ENCODE peak calls at places on chromosome 19, in five cellular contexts. One of them, this sample, is unnamed.

GRCh38 chr19:32817252-32817912 is 52.2 kb downstream of the SLC7A9 start:
- DNase-seq in HepG2: peak; percentile 59
- DNase-seq in HCT116: no peak
- DNase-seq in H1: no peak
- DNase-seq in WTC11: no peak
- DNase-seq in this sample: no peak

GRCh38 chr19:13089139-13089856 is 13.4 kb downstream of the LYL1 start:
- DNase-seq in HepG2: peak; percentile 30
- DNase-seq in H1: peak; percentile 62
- DNase-seq in HCT116: no peak
- DNase-seq in WTC11: peak; percentile 76
- DNase-seq in this sample: peak; percentile 55

GRCh38 chr19:54556194-54556593 is 17.4 kb upstream of the LILRA2 start:
- DNase-seq in WTC11: no peak
- DNase-seq in HCT116: no peak
- DNase-seq in H1: no peak
- DNase-seq in HepG2: no peak
- DNase-seq in this sample: no peak

GRCh38 chr19:31730270-31730669 is 381.0 kb upstream of the TSHZ3 start:
- DNase-seq in WTC11: no peak
- DNase-seq in HepG2: no peak
- DNase-seq in HCT116: no peak
- DNase-seq in H1: no peak
- DNase-seq in this sample: no peak

GRCh38 chr19:33390908-33391630 is 17.6 kb downstream of the CEBPG start:
- DNase-seq in HCT116: no peak
- DNase-seq in H1: no peak
- DNase-seq in WTC11: no peak
- DNase-seq in HepG2: no peak
- DNase-seq in this sample: no peak

GRCh38 chr19:15280915-15281683 is 48.9 kb upstream of the EPHX3 start:
- DNase-seq in H1: no peak
- DNase-seq in HepG2: peak; percentile 55
- DNase-seq in WTC11: no peak
- DNase-seq in HCT116: no peak
- DNase-seq in this sample: peak; percentile 58

GRCh38 chr19:33905473-33905936 is 108.8 kb downstream of the KCTD15 start:
- DNase-seq in HepG2: no peak
- DNase-seq in HCT116: no peak
- DNase-seq in WTC11: peak; percentile 54
- DNase-seq in H1: no peak
- DNase-seq in this sample: no peak

GRCh38 chr19:18091217-18091608 is 4.5 kb upstream of the IL12RB1 start:
- DNase-seq in H1: no peak
- DNase-seq in WTC11: no peak
- DNase-seq in HepG2: no peak
- DNase-seq in HCT116: no peak
- DNase-seq in this sample: no peak

GRCh38 chr19:30649149-30649548 is 277.0 kb downstream of the ZNF536 start:
- DNase-seq in H1: no peak
- DNase-seq in HCT116: no peak
- DNase-seq in WTC11: no peak
- DNase-seq in HepG2: no peak
- DNase-seq in this sample: no peak

GRCh38 chr19:584240-585001 is 5.3 kb upstream of the HCN2 start:
- DNase-seq in HepG2: no peak
- DNase-seq in HCT116: no peak
- DNase-seq in WTC11: peak; percentile 87
- DNase-seq in H1: peak; percentile 94
- DNase-seq in this sample: peak; percentile 77

GRCh38 chr19:10896851-10897526 is 25.6 kb downstream of the CARM1 start:
- DNase-seq in H1: no peak
- DNase-seq in HepG2: peak; percentile 31
- DNase-seq in WTC11: no peak
- DNase-seq in HCT116: no peak
- DNase-seq in this sample: no peak

GRCh38 chr19:10898633-10899032 is 27.3 kb downstream of the CARM1 start:
- DNase-seq in H1: no peak
- DNase-seq in WTC11: no peak
- DNase-seq in HCT116: no peak
- DNase-seq in HepG2: no peak
- DNase-seq in this sample: no peak

GRCh38 chr19:10895363-10895762 is 24.0 kb downstream of the CARM1 start:
- DNase-seq in WTC11: no peak
- DNase-seq in H1: no peak
- DNase-seq in HCT116: no peak
- DNase-seq in HepG2: no peak
- DNase-seq in this sample: no peak

GRCh38 chr19:10895920-10896319 is 24.6 kb downstream of the CARM1 start:
- DNase-seq in H1: no peak
- DNase-seq in HepG2: no peak
- DNase-seq in HCT116: no peak
- DNase-seq in WTC11: peak; percentile 64
- DNase-seq in this sample: no peak

DNA sequence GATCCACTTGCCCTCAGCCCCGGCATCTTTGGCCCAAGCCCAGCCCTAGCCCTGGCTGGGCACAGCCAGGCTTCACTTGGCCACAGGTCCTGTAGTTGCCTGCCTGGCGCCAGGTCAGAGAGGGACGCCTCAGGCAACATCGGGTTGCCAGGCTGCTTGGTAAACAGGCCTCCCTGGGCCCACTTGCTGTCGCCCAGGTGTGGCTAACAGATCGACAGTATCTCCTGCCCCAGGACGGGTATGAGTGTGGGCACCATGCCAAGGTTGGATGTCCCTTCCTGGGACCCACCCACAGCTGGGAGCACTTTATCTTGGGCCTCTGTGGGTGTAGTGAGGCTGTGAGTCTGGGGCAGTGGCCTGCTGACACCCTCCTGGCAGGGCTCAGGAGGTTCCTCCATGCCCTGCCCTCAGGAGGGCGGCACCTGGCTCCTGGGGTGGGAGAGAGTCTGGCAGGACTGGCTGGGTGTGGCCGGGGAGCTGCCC is 27.9 kb downstream of the CARM1 start:
- DNase-seq in HCT116: no peak
- DNase-seq in H1: no peak
- DNase-seq in HepG2: no peak
- DNase-seq in WTC11: no peak
- DNase-seq in this sample: no peak
- TF ChIP-seq SP1 in HCT116: no peak
- TF ChIP-seq SP1 in H1: no peak
- TF ChIP-seq SP1 in HepG2: no peak
- TF ChIP-seq SP1 in WTC11: no peak
- TF ChIP-seq SP1 in this sample: no peak

GRCh38 chr19:2533072-2533425 is 57.1 kb downstream of the GADD45B start:
- DNase-seq in HepG2: no peak
- DNase-seq in H1: no peak
- DNase-seq in WTC11: no peak
- DNase-seq in HCT116: no peak
- DNase-seq in this sample: no peak
- TF ChIP-seq SP1 in HepG2: no peak
- TF ChIP-seq SP1 in H1: no peak
- TF ChIP-seq SP1 in WTC11: no peak
- TF ChIP-seq SP1 in HCT116: no peak
- TF ChIP-seq SP1 in this sample: no peak

DNA sequence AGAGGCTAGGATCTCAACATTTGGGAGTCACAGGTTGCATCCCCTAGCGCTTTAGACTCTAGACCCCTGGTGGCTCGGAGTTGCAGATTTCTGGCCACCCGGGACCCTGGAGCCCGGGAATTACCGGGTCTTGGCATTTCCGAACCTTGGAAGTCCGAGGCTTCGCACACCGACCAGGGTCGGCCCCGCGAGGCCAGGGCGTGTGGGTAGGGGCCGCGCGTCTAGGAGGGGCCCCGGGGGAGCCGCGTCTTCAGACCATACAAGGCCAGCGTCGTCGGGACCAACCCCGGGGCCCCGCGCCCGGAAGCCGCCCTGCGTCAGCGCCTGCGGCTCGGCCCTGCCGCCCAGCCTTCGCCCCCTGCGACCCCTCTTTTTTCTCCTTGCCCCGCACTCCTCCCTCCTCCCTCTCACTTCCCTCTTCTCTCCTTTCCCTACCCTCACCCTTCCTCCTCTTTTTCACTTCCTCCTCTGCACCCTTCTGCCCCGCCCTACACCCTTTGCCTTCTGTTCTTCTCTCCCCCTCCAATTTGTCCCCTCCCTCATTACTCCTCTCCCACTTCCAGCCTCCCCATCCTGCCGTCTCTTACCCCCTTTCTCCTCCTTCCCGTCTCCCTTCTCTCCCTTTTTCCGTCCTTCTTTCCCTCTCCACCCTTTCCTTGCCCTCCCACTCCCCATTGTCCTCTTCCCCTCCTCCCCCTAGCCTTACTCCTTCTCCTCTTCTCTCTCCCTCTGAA is 2.4 kb upstream of the PLEKHG2 start:
- DNase-seq in H1: peak; percentile 67
- DNase-seq in HCT116: peak; percentile 54
- DNase-seq in WTC11: peak; percentile 49
- DNase-seq in HepG2: peak; percentile 25
- DNase-seq in this sample: no peak
- TF ChIP-seq SP1 in H1: no peak
- TF ChIP-seq SP1 in HCT116: no peak
- TF ChIP-seq SP1 in WTC11: no peak
- TF ChIP-seq SP1 in HepG2: no peak
- TF ChIP-seq SP1 in this sample: no peak

GRCh38 chr19:19404879-19405860 is at the start of gene GATAD2A:
- DNase-seq in HCT116: peak; percentile 78
- DNase-seq in WTC11: peak; percentile 90
- DNase-seq in H1: peak; percentile 98
- DNase-seq in HepG2: peak; percentile 75
- DNase-seq in this sample: peak; percentile 92

GRCh38 chr19:19403373-19403901 is 2.0 kb upstream of the GATAD2A start:
- DNase-seq in WTC11: no peak
- DNase-seq in HCT116: no peak
- DNase-seq in H1: no peak
- DNase-seq in HepG2: no peak
- DNase-seq in this sample: no peak

GRCh38 chr19:19402656-19403372 is 2.7 kb upstream of the GATAD2A start:
- DNase-seq in WTC11: no peak
- DNase-seq in H1: no peak
- DNase-seq in HepG2: no peak
- DNase-seq in HCT116: no peak
- DNase-seq in this sample: no peak

DNA sequence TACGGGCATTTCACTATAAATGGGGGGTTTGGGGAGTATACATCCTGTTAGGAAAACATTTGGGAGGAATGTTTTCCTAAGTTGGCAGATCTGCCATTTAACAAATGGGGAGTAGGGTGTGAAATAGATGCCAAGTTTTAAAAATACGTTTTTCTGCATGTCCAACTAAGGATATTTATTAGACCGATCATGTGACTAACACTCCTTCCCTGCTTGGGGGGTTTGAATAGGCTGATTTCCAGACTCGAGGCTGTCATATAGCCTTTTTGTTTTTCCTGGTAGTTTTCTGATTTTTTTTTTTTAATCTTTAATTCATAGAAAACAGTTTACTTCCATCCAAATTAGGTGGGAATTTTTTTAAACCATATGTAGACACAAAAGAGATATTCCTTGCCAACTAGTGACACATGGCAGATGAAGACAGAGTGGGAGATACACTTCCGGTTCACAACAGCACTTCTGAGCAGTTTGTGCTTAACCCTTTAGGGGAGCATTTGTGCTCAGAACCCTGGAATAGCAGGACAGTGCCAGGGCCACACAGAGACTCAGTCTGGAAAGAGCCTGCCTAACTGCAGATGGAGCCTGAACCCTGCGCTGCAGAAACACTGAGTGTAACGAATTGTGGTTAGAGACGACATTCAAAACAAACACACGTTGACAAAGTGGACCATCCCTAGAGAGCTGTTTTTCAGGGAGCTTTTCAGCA is 5.6 kb upstream of the GATAD2A start:
- DNase-seq in HepG2: no peak
- DNase-seq in HCT116: no peak
- DNase-seq in WTC11: no peak
- DNase-seq in H1: no peak
- DNase-seq in this sample: no peak
- TF ChIP-seq SP1 in HepG2: no peak
- TF ChIP-seq SP1 in HCT116: no peak
- TF ChIP-seq SP1 in WTC11: no peak
- TF ChIP-seq SP1 in H1: no peak
- TF ChIP-seq SP1 in this sample: no peak